ENCODE peak calls at places on chromosomes 13 and 19, in nine cellular contexts. A is A172, I is lower leg skin, S is OCI-LY7, D is hypothalamus, H is LNCaP clone FGC, P is putamen, Z is spleen, E is transverse colon. G is an unnamed sample.

GRCh38 chr19:53906211-53907192 is 2.6 kb upstream of the CACNG7 start:
- DNase-seq in A (no peak), I (no peak), S (peak), D (peak), H (no peak), P (peak), Z (peak), E (peak), G (peak)

GRCh38 chr13:21458457-21458815 is 667 bp downstream of the ZDHHC20 start:
- DNase-seq in A (peak), I (peak), S (peak), D (no peak), H (peak), P (peak), Z (peak), E (peak), G (peak)

GRCh38 chr13:23399254-23399796 is 34.2 kb downstream of the SACS start:
- DNase-seq in A (no peak), I (no peak), S (no peak), D (no peak), H (no peak), P (no peak), Z (no peak), E (no peak), G (no peak)

GRCh38 chr13:61880576-61881283 is 465.1 kb upstream of the PCDH20 start:
- DNase-seq in A (peak), I (no peak), S (peak), D (no peak), H (peak), P (no peak), Z (no peak), E (no peak), G (peak)

GRCh38 chr19:39377373-39378362 is 13.2 kb downstream of the PAF1 start:
- DNase-seq in A (no peak), I (no peak), S (no peak), D (no peak), H (no peak), P (no peak), Z (no peak), E (no peak), G (no peak)

GRCh38 chr13:94312511-94313191 is 166.8 kb downstream of the DCT start:
- DNase-seq in A (no peak), I (no peak), S (no peak), D (no peak), H (no peak), P (no peak), Z (no peak), E (no peak), G (no peak)

GRCh38 chr19:942133-942645 is 16.4 kb downstream of the ARID3A start:
- DNase-seq in A (no peak), I (no peak), S (no peak), D (no peak), H (no peak), P (no peak), Z (no peak), E (no peak), G (no peak)

GRCh38 chr19:35986664-35987570 is 8.1 kb upstream of the SDHAF1 start:
- DNase-seq in A (peak), I (peak), S (peak), D (no peak), H (no peak), P (no peak), Z (peak), E (peak), G (peak)

GRCh38 chr13:53342623-53343022 is 314.0 kb downstream of the OLFM4 start:
- DNase-seq in A (no peak), I (no peak), S (no peak), D (no peak), H (no peak), P (no peak), Z (no peak), E (no peak), G (no peak)

GRCh38 chr19:5126498-5127223 is 157.7 kb downstream of the KDM4B start:
- DNase-seq in A (no peak), I (no peak), S (peak), D (no peak), H (no peak), P (no peak), Z (no peak), E (no peak), G (no peak)

GRCh38 chr13:42656136-42656535 is 82.2 kb downstream of the TNFSF11 start:
- DNase-seq in A (no peak), I (no peak), S (no peak), D (no peak), H (no peak), P (no peak), Z (no peak), E (no peak), G (no peak)

G was measured in OCI-M1.